ENCODE peak calls at places on chromosome 9, in seven cellular contexts. H is ovary, R is cardiac fibroblast, G is cardiac muscle cell, S is HL-60, U is endothelial cell, P is chondrocyte. L is an unnamed sample.

GRCh38 chr9:112013261-112013660 is 116.6 kb downstream of the UGCG start:
- DNase-seq in H (no peak), R (no peak), G (no peak), S (peak; percentile 7), U (no peak), P (no peak), L (no peak)

GRCh38 chr9:20872340-20872977 is 159.0 kb downstream of the HACD4 start:
- DNase-seq in H (no peak), R (peak; percentile 72), G (peak; percentile 28), S (no peak), U (no peak), P (no peak), L (no peak)

GRCh38 chr9:83219154-83219923 is 156.4 kb upstream of the RASEF start:
- DNase-seq in H (peak; percentile 87), R (peak; percentile 86), G (peak; percentile 92), S (peak; percentile 81), U (peak; percentile 80), P (no peak), L (peak; percentile 83)

GRCh38 chr9:133691659-133692363 is 46.3 kb downstream of the SARDH start:
- DNase-seq in H (peak; percentile 24), R (no peak), G (no peak), S (no peak), U (no peak), P (peak; percentile 64), L (no peak)

GRCh38 chr9:129640871-129641750 is 840 bp downstream of the ASB6 start:
- DNase-seq in H (peak; percentile 51), R (no peak), G (no peak), S (no peak), U (no peak), P (no peak), L (peak; percentile 3)

GRCh38 chr9:134598884-134599245 is 42.7 kb upstream of the COL5A1 start:
- DNase-seq in H (no peak), R (no peak), G (no peak), S (no peak), U (no peak), P (no peak), L (no peak)

GRCh38 chr9:93156475-93157008 is 22.5 kb upstream of the NINJ1 start:
- DNase-seq in H (no peak), R (no peak), G (no peak), S (no peak), U (no peak), P (no peak), L (no peak)

GRCh38 chr9:109974143-109974917 is 194.3 kb downstream of the PALM2AKAP2 start:
- DNase-seq in H (no peak), R (no peak), G (no peak), S (no peak), U (no peak), P (no peak), L (no peak)

GRCh38 chr9:26955222-26955903 is 849 bp upstream of the IFT74 start:
- DNase-seq in H (no peak), R (peak; percentile 25), G (no peak), S (peak; percentile 30), U (no peak), P (no peak), L (no peak)

DNA sequence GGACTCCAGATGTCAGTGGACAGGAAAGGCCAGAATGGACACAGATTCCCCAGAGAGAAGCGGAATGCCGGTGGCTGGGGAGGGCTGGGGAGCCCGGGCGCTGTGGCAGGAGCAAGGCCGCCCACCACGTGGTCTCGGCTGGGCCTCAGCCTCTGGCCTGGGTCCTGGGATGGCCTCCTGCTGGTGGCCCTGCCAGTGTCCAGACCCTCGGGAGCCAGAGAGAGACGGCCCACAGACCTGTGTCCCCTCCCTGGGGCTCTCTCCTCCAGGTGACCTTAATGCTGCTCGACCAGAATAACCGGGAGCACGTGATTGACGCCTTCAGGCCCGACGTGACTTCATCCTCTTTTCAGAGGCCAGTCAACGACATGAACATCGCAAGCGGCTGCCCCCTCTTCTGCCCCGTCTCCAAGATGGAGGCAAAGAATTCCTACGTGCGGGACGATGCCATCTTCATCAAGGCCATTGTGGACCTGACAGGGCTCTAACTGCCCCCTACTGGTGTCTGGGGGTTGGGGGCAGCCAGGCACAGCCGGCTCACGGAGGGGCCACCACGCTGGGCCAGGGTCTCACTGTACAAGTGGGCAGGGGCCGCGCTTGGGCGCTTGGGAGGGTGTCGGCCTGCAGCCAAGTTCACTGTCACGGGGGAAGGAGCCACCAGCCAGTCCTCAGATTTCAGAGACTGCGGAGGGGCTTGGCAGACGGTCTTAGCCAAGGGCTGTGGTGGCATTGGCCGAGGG is 19.0 kb downstream of the FBXW5 start:
- DNase-seq in H (no peak), R (no peak), G (no peak), S (no peak), U (no peak), P (no peak), L (no peak)
- TF ChIP-seq CTCF in H (no peak), R (no peak), G (no peak), S (no peak), U (no peak), P (no peak), L (no peak)

GRCh38 chr9:23496827-23497226 is 329.2 kb downstream of the ELAVL2 start:
- DNase-seq in H (no peak), R (no peak), G (peak; percentile 30), S (no peak), U (no peak), P (no peak), L (no peak)

GRCh38 chr9:23493219-23493618 is 332.8 kb downstream of the ELAVL2 start:
- DNase-seq in H (no peak), R (no peak), G (no peak), S (no peak), U (peak; percentile 8), P (no peak), L (no peak)

DNA sequence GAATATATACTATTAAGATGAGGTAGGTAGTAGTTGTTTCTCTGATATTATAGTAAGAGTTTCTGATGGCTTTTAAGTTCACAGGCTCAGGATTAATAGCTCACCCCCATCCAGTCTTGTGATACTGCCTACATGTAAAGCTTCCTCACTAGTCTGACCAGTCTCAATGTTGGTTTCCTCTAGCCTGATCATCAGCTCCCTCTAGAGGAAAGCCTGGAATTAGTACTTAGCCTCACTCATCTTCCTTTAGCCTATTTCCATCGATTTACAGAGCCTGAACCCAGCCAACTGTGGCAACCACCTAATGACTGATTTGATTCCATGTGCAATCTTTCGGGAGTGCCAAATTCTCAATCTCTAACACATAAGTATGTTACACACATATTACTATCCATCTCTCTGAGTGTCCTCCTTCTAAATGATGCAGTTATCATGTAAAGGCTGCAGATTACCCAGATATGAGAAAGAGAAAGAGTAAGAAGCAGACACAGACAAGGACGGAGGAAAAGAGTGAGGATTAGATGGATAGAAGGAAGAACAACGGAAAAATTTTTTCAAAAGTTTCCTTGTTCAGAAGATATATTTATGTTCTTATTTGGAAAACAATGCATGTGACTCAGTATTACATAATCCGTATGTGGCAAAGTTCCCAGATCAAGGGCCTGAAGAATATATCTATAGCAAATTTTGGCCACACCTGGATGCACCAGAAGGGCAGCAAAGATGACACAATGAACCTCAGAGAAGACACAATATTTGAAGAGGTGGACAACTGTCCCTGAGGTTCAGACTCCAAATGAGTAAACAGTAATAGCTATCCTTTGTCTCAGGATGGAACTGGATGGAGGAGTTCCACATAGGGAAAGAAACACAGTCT is 333.7 kb downstream of the ELAVL2 start:
- DNase-seq in H (no peak), R (peak; percentile 1), G (peak; percentile 65), S (no peak), U (peak; percentile 47), P (no peak), L (peak; percentile 10)
- TF ChIP-seq CTCF in H (no peak), R (peak; percentile 31), G (peak; percentile 28), S (no peak), U (peak; percentile 26), P (peak; percentile 79), L (no peak)

GRCh38 chr9:36190388-36191289 is at the start of gene CLTA:
- DNase-seq in H (peak; percentile 94), R (peak; percentile 99), G (peak; percentile 99), S (peak; percentile 99), U (peak; percentile 90), P (no peak), L (peak; percentile 85)
- TF ChIP-seq CTCF in H (peak; percentile 62), R (peak; percentile 59), G (peak; percentile 62), S (no peak), U (peak; percentile 39), P (peak; percentile 83), L (peak; percentile 7)

DNA sequence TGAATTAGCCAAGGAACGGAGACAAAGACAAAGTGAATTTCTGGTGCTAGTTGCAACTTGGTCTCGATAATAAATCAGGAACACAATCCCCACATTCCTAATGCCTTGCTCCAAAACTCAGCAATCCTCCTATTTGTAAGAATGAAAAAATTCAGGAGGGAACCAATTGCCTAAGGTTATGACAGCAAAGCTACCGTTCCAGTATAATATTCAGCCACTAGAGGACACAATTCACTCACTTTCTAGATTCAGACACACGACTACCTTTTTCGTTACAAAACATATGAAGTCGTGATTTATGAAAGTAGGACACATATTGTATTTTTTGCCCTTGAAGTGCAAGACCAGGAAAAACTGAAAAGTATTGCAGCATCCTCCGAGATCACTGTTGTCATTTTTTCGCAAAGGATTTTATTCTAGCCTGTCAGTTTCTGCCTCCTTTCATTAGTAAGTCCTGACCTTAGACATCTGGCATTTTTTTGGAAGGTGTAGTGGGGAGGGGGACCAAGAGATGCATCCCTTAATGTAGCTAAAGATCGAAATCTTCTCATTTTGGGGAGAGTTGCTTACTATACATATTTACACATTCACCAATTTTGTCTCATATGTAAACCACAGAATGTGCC is 133.1 kb downstream of the DOCK8 start:
- DNase-seq in H (no peak), R (peak; percentile 68), G (peak; percentile 50), S (no peak), U (no peak), P (no peak), L (no peak)
- TF ChIP-seq CTCF in H (peak; percentile 76), R (peak; percentile 59), G (peak; percentile 84), S (peak; percentile 33), U (peak; percentile 26), P (peak; percentile 81), L (peak; percentile 40)

GRCh38 chr9:37972346-37972745 is 68.4 kb upstream of the SLC25A51 start:
- DNase-seq in H (no peak), R (peak; percentile 61), G (no peak), S (no peak), U (no peak), P (peak; percentile 66), L (no peak)
- TF ChIP-seq CTCF in H (no peak), R (peak; percentile 38), G (peak; percentile 33), S (no peak), U (no peak), P (peak; percentile 43), L (no peak)

L was measured in Calu3.